ENCODE peak calls at places on chromosome 19, in ten cellular contexts. V is sigmoid colon, M is H1, C is transverse colon, Q is uterus, N is ovary, K is vagina, U is right lobe of liver, J is breast epithelium, G is HCT116. B is an unnamed sample.

GRCh38 chr19:33279430-33280350 is 22.6 kb downstream of the CEBPA start:
- DNase-seq in C (no peak), G (no peak), K (no peak), M (no peak), Q (no peak), N (no peak), U (no peak), V (no peak), J (no peak), B (no peak)

GRCh38 chr19:1425102-1425842 is 12.9 kb upstream of the RPS15 start:
- DNase-seq in Q (no peak), C (no peak), V (no peak), U (no peak), M (no peak), N (no peak), K (no peak), G (no peak), J (no peak), B (no peak)

GRCh38 chr19:18961767-18962423 is 20.9 kb upstream of the HOMER3 start:
- DNase-seq in K (no peak), U (no peak), V (no peak), J (no peak), G (no peak), M (peak; percentile 92), Q (no peak), N (no peak), C (no peak), B (no peak)

GRCh38 chr19:33215438-33216197 is 10.0 kb downstream of the SLC7A10 start:
- DNase-seq in K (no peak), C (no peak), G (no peak), M (no peak), V (no peak), J (no peak), U (no peak), Q (no peak), N (no peak), B (no peak)

GRCh38 chr19:35236638-35237400 is 8.3 kb upstream of the FAM187B start:
- DNase-seq in N (no peak), G (no peak), C (peak; percentile 28), Q (no peak), K (peak; percentile 14), J (no peak), U (no peak), V (no peak), M (no peak), B (no peak)

GRCh38 chr19:52567921-52568320 is 2.2 kb upstream of the ZNF701 start:
- DNase-seq in C (no peak), K (no peak), J (no peak), M (no peak), U (no peak), G (no peak), N (no peak), V (no peak), Q (no peak), B (no peak)

GRCh38 chr19:18173054-18173571 is 500 bp upstream of the IFI30 start:
- DNase-seq in C (peak; percentile 57), J (no peak), V (peak; percentile 86), M (no peak), K (peak; percentile 79), N (peak; percentile 49), G (no peak), U (peak; percentile 80), Q (no peak), B (no peak)

GRCh38 chr19:58543826-58544590 is at the start of gene TRIM28:
- DNase-seq in C (peak; percentile 99), Q (peak; percentile 100), N (peak; percentile 99), J (peak; percentile 99), M (peak; percentile 99), V (peak; percentile 99), U (peak; percentile 99), G (peak; percentile 96), K (no peak), B (peak; percentile 98)

GRCh38 chr19:51114087-51114714 is 6.0 kb upstream of the CTU1 start:
- DNase-seq in K (no peak), Q (no peak), C (no peak), M (no peak), G (no peak), N (no peak), V (no peak), U (no peak), J (no peak), B (no peak)
- H3K27ac ChIP-seq in K (no peak overlapping the region), Q (no peak overlapping the region), C (no peak overlapping the region), M (no peak overlapping the region), G (no peak overlapping the region), N (no peak overlapping the region), V (no peak overlapping the region), U (no peak overlapping the region), J (no peak overlapping the region), B (no peak overlapping the region)

DNA sequence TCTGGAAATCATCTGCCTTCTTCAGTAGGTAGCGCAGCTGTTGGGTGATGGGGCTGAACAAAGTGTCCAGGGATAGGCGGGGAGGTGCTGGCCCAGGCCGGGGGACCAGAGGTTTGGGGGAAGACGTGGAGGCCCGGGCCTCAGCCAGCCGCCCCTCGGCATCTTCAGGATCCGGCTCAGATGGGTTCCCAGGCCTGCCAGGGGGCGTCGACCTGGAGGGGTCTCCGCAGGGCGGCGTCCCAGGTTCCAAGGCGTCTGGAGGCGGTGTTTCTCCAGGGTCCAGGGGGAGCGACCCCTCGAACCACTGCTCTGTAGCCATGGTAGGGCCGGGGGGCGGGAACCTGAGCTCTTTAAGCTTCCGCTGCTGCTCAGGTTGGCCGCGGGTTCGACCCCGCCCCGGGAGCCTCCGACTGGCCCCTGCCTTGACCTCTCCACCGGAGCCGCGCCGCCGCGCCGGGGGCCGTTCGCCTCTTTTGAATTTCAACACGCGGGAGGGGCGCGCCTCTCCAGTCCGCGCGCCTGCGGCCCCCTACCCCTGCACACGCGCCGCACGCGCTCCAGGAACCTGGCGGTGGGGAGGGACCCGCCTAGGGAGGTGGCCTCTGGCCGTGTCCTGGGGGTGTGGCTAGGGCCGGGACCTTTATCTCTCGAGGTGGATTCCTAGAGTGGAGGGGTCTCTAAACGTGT is at the start of gene C19orf67:
- DNase-seq in C (no peak), U (no peak), J (no peak), Q (no peak), K (no peak), G (no peak), M (peak; percentile 66), V (no peak), N (peak; percentile 39), B (no peak)
- H3K4me3 ChIP-seq in C (peak within 1 kb of the TSS; percentile 27), U (no peak within 1 kb of the TSS), J (no peak within 1 kb of the TSS), Q (no peak within 1 kb of the TSS), K (no peak within 1 kb of the TSS), G (no peak within 1 kb of the TSS), M (peak within 1 kb of the TSS; percentile 42), V (no peak within 1 kb of the TSS), N (no peak within 1 kb of the TSS), B (no peak within 1 kb of the TSS)

GRCh38 chr19:46345157-46345556 is 1.7 kb upstream of the PPP5C start:
- DNase-seq in C (no peak), Q (no peak), U (no peak), N (no peak), J (no peak), G (no peak), V (no peak), K (no peak), M (no peak), B (no peak)

GRCh38 chr19:46349311-46349993 is 2.6 kb downstream of the PPP5C start:
- DNase-seq in Q (no peak), M (no peak), J (no peak), N (no peak), C (no peak), G (no peak), K (no peak), V (no peak), U (no peak), B (no peak)

GRCh38 chr19:46347572-46347883 is 641 bp downstream of the PPP5C start:
- DNase-seq in G (no peak), V (no peak), K (no peak), C (no peak), M (no peak), Q (no peak), U (no peak), N (no peak), J (no peak), B (no peak)

GRCh38 chr19:46347985-46348384 is 1.1 kb downstream of the PPP5C start:
- DNase-seq in M (no peak), J (no peak), V (no peak), G (no peak), N (no peak), U (no peak), K (no peak), Q (no peak), C (no peak), B (no peak)

DNA sequence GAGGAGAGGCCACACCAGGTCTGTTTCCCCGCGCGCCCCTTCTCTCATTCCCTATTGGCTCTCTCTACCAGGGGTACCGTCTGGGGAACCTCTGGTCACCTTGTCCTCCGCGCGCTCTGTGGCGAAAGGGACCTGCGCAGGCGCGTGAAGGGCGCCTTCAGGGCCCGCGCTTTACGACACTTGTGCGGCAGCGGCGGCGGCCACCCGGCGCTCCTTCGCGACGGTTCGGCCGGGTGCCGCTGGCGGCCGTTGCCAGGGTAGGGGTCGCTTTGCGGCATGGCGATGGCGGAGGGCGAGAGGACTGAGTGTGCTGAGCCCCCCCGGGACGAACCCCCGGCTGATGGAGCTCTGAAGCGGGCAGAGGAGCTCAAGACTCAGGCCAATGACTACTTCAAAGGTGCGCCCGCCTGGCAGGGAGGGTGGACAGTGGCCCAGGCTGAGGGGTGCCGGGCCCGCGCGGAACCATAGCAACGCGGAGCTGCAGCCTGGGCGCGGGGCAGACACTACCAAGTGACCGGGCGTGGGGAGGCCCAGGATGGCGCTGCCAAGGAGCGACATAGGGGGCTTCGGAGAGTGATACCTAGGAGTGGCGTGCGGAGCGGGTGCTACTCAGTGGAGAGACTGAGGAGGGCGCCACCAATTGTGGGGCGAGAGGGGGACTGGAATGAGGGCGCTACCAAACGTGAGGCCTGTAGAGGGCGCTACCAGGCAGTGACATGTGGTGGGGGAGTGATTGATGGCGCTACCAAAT is at the start of gene PPP5C:
- DNase-seq in G (peak; percentile 89), J (peak; percentile 90), N (peak; percentile 92), Q (peak; percentile 92), V (peak; percentile 96), K (no peak), C (peak; percentile 95), U (peak; percentile 92), M (peak; percentile 92), B (peak; percentile 95)
- TF ChIP-seq POLR2A in G (peak; percentile 67), J (peak; percentile 63), N (peak; percentile 87), Q (peak; percentile 35), V (peak; percentile 74), K (peak; percentile 77), C (peak; percentile 93), U (peak; percentile 70), M (peak; percentile 79), B (peak; percentile 61)

GRCh38 chr19:3554254-3555083 is 2.9 kb downstream of the MFSD12 start:
- DNase-seq in J (no peak), U (no peak), N (no peak), V (no peak), M (no peak), Q (no peak), C (no peak), K (no peak), G (no peak), B (no peak)

GRCh38 chr19:3557461-3558248 is at the start of gene MFSD12:
- DNase-seq in C (peak; percentile 96), K (no peak), N (peak; percentile 94), Q (peak; percentile 95), M (peak; percentile 96), J (peak; percentile 97), G (peak; percentile 83), U (peak; percentile 95), V (peak; percentile 97), B (peak; percentile 96)

GRCh38 chr19:3555653-3556422 is 1.5 kb downstream of the MFSD12 start:
- DNase-seq in Q (no peak), M (no peak), N (no peak), U (no peak), V (no peak), J (no peak), C (no peak), G (no peak), K (no peak), B (no peak)

GRCh38 chr19:3556423-3556977 is 886 bp downstream of the MFSD12 start:
- DNase-seq in G (no peak), M (peak; percentile 59), U (no peak), C (no peak), K (no peak), N (no peak), Q (no peak), V (no peak), J (no peak), B (no peak)

GRCh38 chr19:3556978-3557460 is 367 bp downstream of the MFSD12 start:
- DNase-seq in M (no peak), U (peak; percentile 58), Q (no peak), J (no peak), C (peak; percentile 51), V (peak; percentile 71), G (no peak), K (no peak), N (no peak), B (peak; percentile 61)
- H3K27ac ChIP-seq in M (no peak overlapping the region), U (peak overlapping the region; percentile 10), Q (peak overlapping the region; percentile 2), J (peak overlapping the region; percentile 84), C (peak overlapping the region; percentile 95), V (peak overlapping the region; percentile 85), G (peak overlapping the region; percentile 95), K (peak overlapping the region; percentile 42), N (no peak overlapping the region), B (peak overlapping the region; percentile 5)

B was measured in body of pancreas.